ENCODE peak calls at places on chromosomes 2 and 18, in four cellular contexts. One of them, this sample, is unnamed.

GRCh38 chr2:190996338-190996946 is 17.5 kb downstream of the STAT1 start:
- DNase-seq in NCI-H1105 treated with DMSO at 0.1 percent for 48 hours: no peak
- DNase-seq in adrenal gland: no peak
- DNase-seq in NCI-H1092 treated with DMSO at 0.1 percent for 48 hours: no peak
- DNase-seq in this sample: peak

GRCh38 chr2:12620759-12621158 is 96.0 kb upstream of the TRIB2 start:
- DNase-seq in NCI-H1105 treated with DMSO at 0.1 percent for 48 hours: no peak
- DNase-seq in adrenal gland: no peak
- DNase-seq in NCI-H1092 treated with DMSO at 0.1 percent for 48 hours: no peak
- DNase-seq in this sample: no peak

GRCh38 chr2:178072383-178073301 is at the start of gene PDE11A:
- DNase-seq in NCI-H1105 treated with DMSO at 0.1 percent for 48 hours: peak
- DNase-seq in adrenal gland: peak
- DNase-seq in NCI-H1092 treated with DMSO at 0.1 percent for 48 hours: peak
- DNase-seq in this sample: peak

GRCh38 chr2:219689676-219690628 is 62.5 kb downstream of the SLC4A3 start:
- DNase-seq in NCI-H1105 treated with DMSO at 0.1 percent for 48 hours: peak
- DNase-seq in adrenal gland: peak
- DNase-seq in NCI-H1092 treated with DMSO at 0.1 percent for 48 hours: peak
- DNase-seq in this sample: peak

GRCh38 chr2:143907801-143908200 is 612.1 kb downstream of the ZEB2 start:
- DNase-seq in NCI-H1105 treated with DMSO at 0.1 percent for 48 hours: no peak
- DNase-seq in adrenal gland: no peak
- DNase-seq in NCI-H1092 treated with DMSO at 0.1 percent for 48 hours: no peak
- DNase-seq in this sample: no peak

GRCh38 chr18:58224425-58224750 is 180.4 kb downstream of the NEDD4L start:
- DNase-seq in NCI-H1105 treated with DMSO at 0.1 percent for 48 hours: no peak
- DNase-seq in adrenal gland: no peak
- DNase-seq in NCI-H1092 treated with DMSO at 0.1 percent for 48 hours: no peak
- DNase-seq in this sample: no peak

GRCh38 chr2:128809880-128810279 is 491.2 kb upstream of the HS6ST1 start:
- DNase-seq in NCI-H1105 treated with DMSO at 0.1 percent for 48 hours: no peak
- DNase-seq in adrenal gland: no peak
- DNase-seq in NCI-H1092 treated with DMSO at 0.1 percent for 48 hours: no peak
- DNase-seq in this sample: no peak

GRCh38 chr2:71863338-71863737 is 284.3 kb downstream of the CYP26B1 start:
- DNase-seq in NCI-H1105 treated with DMSO at 0.1 percent for 48 hours: no peak
- DNase-seq in adrenal gland: no peak
- DNase-seq in NCI-H1092 treated with DMSO at 0.1 percent for 48 hours: no peak
- DNase-seq in this sample: no peak

GRCh38 chr2:95346236-95346737 is 49.1 kb downstream of the KCNIP3 start:
- DNase-seq in NCI-H1105 treated with DMSO at 0.1 percent for 48 hours: no peak
- DNase-seq in adrenal gland: peak
- DNase-seq in NCI-H1092 treated with DMSO at 0.1 percent for 48 hours: no peak
- DNase-seq in this sample: peak

GRCh38 chr2:196170202-196170680 is 1.1 kb downstream of the STK17B start:
- DNase-seq in NCI-H1105 treated with DMSO at 0.1 percent for 48 hours: peak
- DNase-seq in adrenal gland: peak
- DNase-seq in NCI-H1092 treated with DMSO at 0.1 percent for 48 hours: peak
- DNase-seq in this sample: peak

GRCh38 chr18:79801217-79801616 is 3.5 kb downstream of the KCNG2 start:
- DNase-seq in NCI-H1105 treated with DMSO at 0.1 percent for 48 hours: no peak
- DNase-seq in adrenal gland: no peak
- DNase-seq in NCI-H1092 treated with DMSO at 0.1 percent for 48 hours: no peak
- DNase-seq in this sample: no peak

GRCh38 chr2:85222792-85223191 is 89.6 kb downstream of the TCF7L1 start:
- DNase-seq in NCI-H1105 treated with DMSO at 0.1 percent for 48 hours: peak
- DNase-seq in adrenal gland: no peak
- DNase-seq in NCI-H1092 treated with DMSO at 0.1 percent for 48 hours: peak
- DNase-seq in this sample: peak

GRCh38 chr18:52339891-52340371 is at the start of gene DCC:
- DNase-seq in NCI-H1105 treated with DMSO at 0.1 percent for 48 hours: peak
- DNase-seq in adrenal gland: peak
- DNase-seq in NCI-H1092 treated with DMSO at 0.1 percent for 48 hours: peak
- DNase-seq in this sample: peak

GRCh38 chr2:119024568-119024967 is 82.6 kb downstream of the MARCO start:
- DNase-seq in NCI-H1105 treated with DMSO at 0.1 percent for 48 hours: no peak
- DNase-seq in adrenal gland: no peak
- DNase-seq in NCI-H1092 treated with DMSO at 0.1 percent for 48 hours: no peak
- DNase-seq in this sample: no peak

GRCh38 chr2:63023444-63023843 is 27.2 kb upstream of the OTX1 start:
- DNase-seq in NCI-H1105 treated with DMSO at 0.1 percent for 48 hours: peak
- DNase-seq in adrenal gland: no peak
- DNase-seq in NCI-H1092 treated with DMSO at 0.1 percent for 48 hours: peak
- DNase-seq in this sample: peak

This sample was measured in NCI-H69.